ENCODE peak calls at places on chromosomes 3 and 15, in six cellular contexts. U is fibroblast of pulmonary artery; L is activated CD8-positive, alpha-beta T cell treated with anti-CD3 and anti-CD28 coated beads for 36 hours; I is cardiac fibroblast; C is brain microvascular endothelial cell; R is WTC11. N is an unnamed sample.

GRCh38 chr15:92166751-92167412 is 226.8 kb upstream of the ST8SIA2 start:
- DNase-seq in U (no peak), C (no peak), I (no peak), L (no peak), R (no peak), N (no peak)

GRCh38 chr3:44104043-44104442 is 137.6 kb upstream of the TOPAZ1 start:
- DNase-seq in C (no peak), U (no peak), L (no peak), R (no peak), I (no peak), N (no peak)

GRCh38 chr15:50168778-50169411 is 13.1 kb upstream of the SLC27A2 start:
- DNase-seq in I (no peak), U (no peak), L (no peak), R (no peak), C (no peak), N (no peak)

GRCh38 chr15:90002428-90002844 is 1.3 kb downstream of the ZNF710 start:
- DNase-seq in I (peak), L (peak), C (no peak), R (peak), U (peak), N (peak)

GRCh38 chr3:12476238-12476897 is 7.9 kb upstream of the TSEN2 start:
- DNase-seq in I (peak), C (peak), L (no peak), R (no peak), U (peak), N (no peak)

GRCh38 chr3:9229325-9229724 is 20.1 kb downstream of the SRGAP3 start:
- DNase-seq in L (no peak), C (no peak), I (peak), U (no peak), R (no peak), N (no peak)

GRCh38 chr3:172119266-172119957 is 80.0 kb downstream of the FNDC3B start:
- DNase-seq in L (no peak), U (no peak), R (no peak), C (no peak), I (no peak), N (no peak)

GRCh38 chr3:17553080-17553479 is 189.4 kb downstream of the TBC1D5 start:
- DNase-seq in U (peak), R (no peak), C (no peak), L (no peak), I (peak), N (no peak)

GRCh38 chr3:188220988-188221818 is 67.2 kb downstream of the LPP start:
- DNase-seq in I (peak), C (peak), R (no peak), U (peak), L (no peak), N (no peak)

GRCh38 chr15:39947401-39948197 is 13.7 kb downstream of the EIF2AK4 start:
- DNase-seq in I (no peak), R (no peak), C (no peak), U (no peak), L (no peak), N (no peak)

GRCh38 chr3:122189357-122189756 is 5.9 kb downstream of the CASR start:
- DNase-seq in U (no peak), C (no peak), I (no peak), R (no peak), L (no peak), N (no peak)

GRCh38 chr3:42013652-42014442 is 51.9 kb upstream of the ULK4 start:
- DNase-seq in I (peak), C (no peak), R (peak), L (peak), U (no peak), N (peak)